ENCODE peak calls at places on chromosomes 12 and 14, in four cellular contexts. Y is stomach, T is HepG2, E is A549. Q is an unnamed sample.

GRCh38 chr14:88333036-88333435 is 10.0 kb upstream of the KCNK10 start:
- DNase-seq in Y (no peak), T (no peak), E (no peak), Q (no peak)

GRCh38 chr12:26704214-26704613 is 128.8 kb downstream of the ITPR2 start:
- DNase-seq in Y (no peak), T (no peak), E (no peak), Q (no peak)

GRCh38 chr12:12779529-12779928 is 5.9 kb upstream of the APOLD1 start:
- DNase-seq in Y (no peak), T (peak), E (peak), Q (no peak)

GRCh38 chr12:63525831-63526230 is 142.5 kb downstream of the DPY19L2 start:
- DNase-seq in Y (no peak), T (no peak), E (no peak), Q (no peak)

GRCh38 chr12:32312049-32312670 is 87.2 kb upstream of the FGD4 start:
- DNase-seq in Y (no peak), T (peak), E (peak), Q (peak)

GRCh38 chr14:89858084-89858483 is 96.4 kb downstream of the EFCAB11 start:
- DNase-seq in Y (no peak), T (no peak), E (no peak), Q (no peak)

GRCh38 chr14:22850944-22851790 is 14.8 kb downstream of the MMP14 start:
- DNase-seq in Y (peak), T (no peak), E (no peak), Q (peak)

GRCh38 chr12:38949363-38949762 is 44.0 kb upstream of the CPNE8 start:
- DNase-seq in Y (no peak), T (peak), E (no peak), Q (no peak)

GRCh38 chr12:96219700-96220206 is 25.6 kb downstream of the ELK3 start:
- DNase-seq in Y (no peak), T (peak), E (peak), Q (peak)

GRCh38 chr14:92850492-92850891 is 56.4 kb downstream of the GOLGA5 start:
- DNase-seq in Y (no peak), T (no peak), E (no peak), Q (no peak)

GRCh38 chr12:18643673-18644072 is 94.1 kb downstream of the PLCZ1 start:
- DNase-seq in Y (no peak), T (no peak), E (no peak), Q (no peak)

GRCh38 chr12:112107728-112108447 is 695 bp downstream of the NAA25 start:
- DNase-seq in Y (no peak), T (no peak), E (peak), Q (peak)

GRCh38 chr12:1915082-1915968 is 3.1 kb downstream of the CACNA2D4 start:
- DNase-seq in Y (peak), T (no peak), E (no peak), Q (peak)

GRCh38 chr12:65522956-65523857 is 244.7 kb downstream of the MSRB3 start:
- DNase-seq in Y (no peak), T (no peak), E (no peak), Q (no peak)

GRCh38 chr12:113092478-113093408 is 36.2 kb downstream of the DTX1 start:
- DNase-seq in Y (peak), T (no peak), E (peak), Q (peak)

GRCh38 chr12:3662516-3662915 is 90.4 kb downstream of the CRACR2A start:
- DNase-seq in Y (no peak), T (peak), E (no peak), Q (peak)

GRCh38 chr14:96030136-96030760 is 8.9 kb upstream of the C14orf132 start:
- DNase-seq in Y (no peak), T (no peak), E (no peak), Q (no peak)

GRCh38 chr12:1643056-1643455 is 14.0 kb downstream of the WNT5B start:
- DNase-seq in Y (no peak), T (no peak), E (no peak), Q (no peak)

GRCh38 chr12:62840311-62840710 is 94.6 kb downstream of the PPM1H start:
- DNase-seq in Y (no peak), T (peak), E (peak), Q (no peak)

GRCh38 chr12:113244015-113244983 is 23.0 kb downstream of the TPCN1 start:
- DNase-seq in Y (peak), T (no peak), E (no peak), Q (no peak)

GRCh38 chr12:98696036-98696646 is 51.1 kb downstream of the APAF1 start:
- DNase-seq in Y (no peak), T (no peak), E (no peak), Q (no peak)

GRCh38 chr12:13465641-13466040 is 269.1 kb downstream of the EMP1 start:
- DNase-seq in Y (no peak), T (no peak), E (no peak), Q (peak)

GRCh38 chr14:54251356-54251755 is 145.5 kb upstream of the CDKN3 start:
- DNase-seq in Y (peak), T (no peak), E (no peak), Q (no peak)

GRCh38 chr12:102197789-102198188 is at the start of gene PMCH:
- DNase-seq in Y (no peak), T (no peak), E (no peak), Q (no peak)

GRCh38 chr14:40386433-40386832 is 954.2 kb upstream of the FBXO33 start:
- DNase-seq in Y (no peak), T (no peak), E (no peak), Q (no peak)

GRCh38 chr14:93008381-93008780 is 85.4 kb downstream of the CHGA start:
- DNase-seq in Y (no peak), T (no peak), E (no peak), Q (no peak)

GRCh38 chr12:127149226-127149964 is 1117.6 kb upstream of the TMEM132C start:
- DNase-seq in Y (no peak), T (no peak), E (no peak), Q (no peak)

GRCh38 chr12:53452159-53453077 is 516 bp downstream of the PCBP2 start:
- DNase-seq in Y (peak), T (peak), E (peak), Q (peak)
- TF ChIP-seq POLR2A in Y (no peak), T (no peak), E (peak), Q (no peak)

DNA sequence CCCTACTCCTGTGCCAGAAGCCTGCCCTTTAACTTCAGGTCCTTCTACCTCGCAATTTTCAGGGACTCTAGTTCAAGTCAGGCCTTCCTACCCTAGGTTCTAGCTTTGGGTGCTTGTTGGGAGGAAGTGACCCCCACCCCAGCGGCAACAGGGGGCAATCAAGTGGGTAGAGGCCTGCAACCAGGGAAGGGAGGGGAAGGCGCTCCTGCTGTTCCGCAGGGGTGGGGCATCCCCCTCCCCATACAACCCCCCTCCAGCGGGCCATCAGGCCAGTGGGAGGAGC is 202 bp upstream of the PRPH start:
- DNase-seq in Y (no peak), T (no peak), E (no peak), Q (no peak)
- H3K4me3 ChIP-seq in Y (no peak), T (no peak), E (no peak), Q (no peak)

DNA sequence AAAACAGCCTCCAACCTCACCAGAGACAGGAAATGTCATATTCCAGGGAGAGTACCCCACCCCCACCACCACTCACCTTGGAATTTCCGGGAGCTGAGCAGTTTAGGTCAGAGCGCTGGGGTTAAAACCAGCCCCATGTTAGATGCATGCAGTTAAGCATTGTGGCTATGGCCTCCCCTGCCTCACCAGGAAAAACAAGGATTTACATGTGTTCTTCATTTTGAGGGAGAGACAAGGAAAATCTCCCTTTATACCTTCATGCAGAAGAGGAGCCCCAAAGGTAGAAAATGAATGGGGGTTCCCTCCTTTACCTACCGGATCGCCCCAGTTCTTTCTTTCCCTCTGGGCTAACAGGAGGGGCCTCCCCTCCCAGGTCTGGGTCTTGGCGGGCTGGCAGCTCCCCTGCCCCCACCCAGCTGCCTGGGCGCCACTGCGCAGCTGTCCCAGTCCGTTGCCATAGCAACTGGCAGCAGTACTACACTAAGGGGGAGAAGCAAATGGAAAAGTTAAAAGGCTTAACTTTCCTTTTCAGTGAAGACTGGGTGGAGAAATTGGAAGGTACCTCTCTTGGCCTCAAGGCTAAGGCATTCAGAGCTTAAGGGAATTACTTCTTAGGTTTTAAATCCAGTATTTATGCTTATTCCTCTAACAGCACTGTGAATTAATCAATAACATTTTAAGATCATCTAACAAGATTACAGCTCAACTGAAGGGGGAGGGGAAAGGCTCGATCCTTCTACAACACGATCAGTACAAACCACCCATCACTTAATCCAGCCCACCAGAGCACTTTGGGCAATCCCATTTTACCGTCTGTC is 20.5 kb downstream of the CBX5 start:
- DNase-seq in Y (peak), T (no peak), E (peak), Q (peak)
- TF ChIP-seq POLR2A in Y (no peak), T (no peak), E (no peak), Q (no peak)

GRCh38 chr14:106872619-106873446 is 1346.5 kb downstream of the TMEM121 start:
- DNase-seq in Y (peak), T (peak), E (peak), Q (peak)
- H3K4me3 ChIP-seq in Y (no peak), T (no peak), E (no peak), Q (no peak)

GRCh38 chr14:51701956-51702355 is 50.2 kb downstream of the FRMD6 start:
- DNase-seq in Y (no peak), T (peak), E (no peak), Q (no peak)

GRCh38 chr14:51703787-51704186 is 52.1 kb downstream of the FRMD6 start:
- DNase-seq in Y (no peak), T (no peak), E (no peak), Q (no peak)

DNA sequence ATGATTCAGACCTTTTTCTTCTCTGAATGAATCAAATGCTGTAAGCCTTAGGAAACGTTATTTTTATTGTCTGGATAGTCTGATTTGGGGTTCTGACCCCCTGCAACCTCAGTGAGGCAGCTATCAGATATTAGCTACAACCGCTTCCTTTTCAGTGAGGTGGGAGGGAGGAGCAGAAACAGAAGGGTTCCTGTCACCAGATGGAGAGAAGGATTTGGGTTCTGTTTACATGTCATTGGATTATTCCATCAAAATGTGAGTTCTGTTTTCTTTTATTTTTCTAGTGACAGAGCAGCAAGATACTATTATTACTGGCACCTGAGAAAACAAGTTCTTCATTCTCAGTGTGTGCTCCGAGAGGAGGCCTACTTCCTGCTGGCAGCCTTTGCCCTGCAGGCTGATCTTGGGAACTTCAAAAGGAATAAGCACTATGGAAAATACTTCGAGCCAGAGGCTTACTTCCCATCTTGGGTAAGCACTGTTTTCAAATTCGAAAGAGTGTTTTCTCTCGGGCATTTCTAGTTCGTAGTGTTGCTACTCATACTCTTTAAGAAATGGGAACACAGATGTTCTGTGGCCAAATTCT is 52.8 kb downstream of the FRMD6 start:
- DNase-seq in Y (no peak), T (no peak), E (no peak), Q (no peak)
- TF ChIP-seq POLR2A in Y (no peak), T (no peak), E (no peak), Q (no peak)

GRCh38 chr14:24139272-24139934 is 2.0 kb downstream of the EMC9 start:
- DNase-seq in Y (no peak), T (peak), E (peak), Q (no peak)
- H3K4me3 ChIP-seq in Y (no peak), T (peak), E (peak), Q (peak)

DNA sequence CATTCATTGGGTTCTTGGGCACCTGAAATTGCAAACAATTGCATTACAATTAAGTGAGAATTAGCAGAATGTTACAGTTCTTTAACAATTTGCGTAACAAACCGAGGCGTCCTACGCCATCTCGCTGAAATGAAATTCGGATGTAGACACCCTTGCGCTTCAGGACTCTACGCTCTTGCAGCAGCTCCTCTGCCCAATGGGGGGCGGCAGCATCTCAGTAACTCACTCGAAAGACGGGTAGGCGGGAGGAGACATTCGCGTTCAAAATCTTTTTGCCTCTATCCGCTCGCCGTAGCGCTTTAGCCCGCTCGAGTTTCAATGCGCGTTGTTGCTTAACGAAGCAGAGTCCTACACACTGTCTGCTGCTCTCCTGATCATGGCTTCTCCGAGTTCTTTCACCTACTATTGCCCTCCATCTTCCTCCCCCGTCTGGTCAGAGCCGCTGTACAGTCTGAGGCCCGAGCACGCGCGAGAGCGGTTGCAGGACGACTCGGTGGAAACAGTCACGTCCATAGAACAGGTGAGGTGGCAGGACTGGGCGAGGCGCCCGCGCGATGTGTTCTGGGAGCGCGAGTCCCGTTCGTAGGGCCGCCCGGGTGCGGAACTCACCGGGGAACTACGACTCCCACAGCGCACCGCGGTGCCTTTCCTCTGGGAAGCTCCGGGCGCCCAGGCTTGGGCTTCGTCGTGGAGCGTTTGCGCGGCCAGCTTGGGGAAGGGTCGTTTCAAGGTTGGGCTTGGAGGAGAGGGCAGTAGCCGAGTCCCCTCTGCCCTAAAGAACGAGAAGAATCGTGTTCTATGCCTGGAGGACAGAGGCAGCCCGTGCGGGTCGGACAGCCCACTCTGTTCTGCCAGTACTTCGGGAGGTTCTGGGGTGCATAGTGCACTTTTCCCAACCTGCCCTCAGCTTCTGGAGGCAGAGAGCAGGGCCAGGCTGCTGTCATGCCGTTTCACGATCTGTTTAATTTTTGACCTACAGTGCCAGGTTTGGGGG is at the start of gene FNTB:
- DNase-seq in Y (peak), T (peak), E (peak), Q (peak)
- TF ChIP-seq POLR2A in Y (peak), T (peak), E (peak), Q (peak)

GRCh38 chr12:6965026-6965661 is 5.3 kb downstream of the PHB2 start:
- DNase-seq in Y (peak), T (peak), E (peak), Q (peak)
- H3K4me3 ChIP-seq in Y (peak), T (no peak), E (no peak), Q (no peak)

GRCh38 chr14:103308717-103309616 is 25.1 kb upstream of the EIF5 start:
- DNase-seq in Y (no peak), T (no peak), E (no peak), Q (no peak)
- TF ChIP-seq POLR2A in Y (no peak), T (no peak), E (no peak), Q (no peak)